ENCODE peak calls at places on chromosomes 2 and 18, in eight cellular contexts. One of them, this sample, is unnamed.

GRCh38 chr2:214311031-214311533 is 99.8 kb upstream of the VWC2L start:
- DNase-seq in HL-60: no peak
- DNase-seq in colonic mucosa: no peak
- DNase-seq in lung: no peak
- DNase-seq in caudate nucleus: no peak
- DNase-seq in fibroblast of lung: no peak
- DNase-seq in psoas muscle: no peak
- DNase-seq in CD4-positive, alpha-beta T cell: no peak
- DNase-seq in this sample: no peak

GRCh38 chr2:38440655-38441054 is 63.6 kb upstream of the ATL2 start:
- DNase-seq in HL-60: peak
- DNase-seq in colonic mucosa: peak
- DNase-seq in lung: no peak
- DNase-seq in caudate nucleus: no peak
- DNase-seq in fibroblast of lung: no peak
- DNase-seq in psoas muscle: no peak
- DNase-seq in CD4-positive, alpha-beta T cell: no peak
- DNase-seq in this sample: no peak

GRCh38 chr2:115807302-115807701 is 1364.9 kb downstream of the DPP10 start:
- DNase-seq in HL-60: no peak
- DNase-seq in colonic mucosa: no peak
- DNase-seq in lung: no peak
- DNase-seq in caudate nucleus: no peak
- DNase-seq in fibroblast of lung: no peak
- DNase-seq in psoas muscle: no peak
- DNase-seq in CD4-positive, alpha-beta T cell: no peak
- DNase-seq in this sample: no peak

GRCh38 chr2:72113847-72114692 is 33.6 kb downstream of the CYP26B1 start:
- DNase-seq in HL-60: no peak
- DNase-seq in colonic mucosa: peak
- DNase-seq in lung: peak
- DNase-seq in caudate nucleus: no peak
- DNase-seq in fibroblast of lung: no peak
- DNase-seq in psoas muscle: no peak
- DNase-seq in CD4-positive, alpha-beta T cell: no peak
- DNase-seq in this sample: no peak

GRCh38 chr2:42123426-42123825 is 45.7 kb upstream of the EML4 start:
- DNase-seq in HL-60: no peak
- DNase-seq in colonic mucosa: no peak
- DNase-seq in lung: no peak
- DNase-seq in caudate nucleus: no peak
- DNase-seq in fibroblast of lung: peak
- DNase-seq in psoas muscle: no peak
- DNase-seq in CD4-positive, alpha-beta T cell: no peak
- DNase-seq in this sample: no peak

GRCh38 chr2:222688912-222689311 is 17.5 kb downstream of the MOGAT1 start:
- DNase-seq in HL-60: no peak
- DNase-seq in colonic mucosa: no peak
- DNase-seq in lung: no peak
- DNase-seq in caudate nucleus: no peak
- DNase-seq in fibroblast of lung: peak
- DNase-seq in psoas muscle: no peak
- DNase-seq in CD4-positive, alpha-beta T cell: no peak
- DNase-seq in this sample: no peak

GRCh38 chr2:102063948-102064678 is 72.4 kb downstream of the IL1R2 start:
- DNase-seq in HL-60: peak
- DNase-seq in colonic mucosa: peak
- DNase-seq in lung: peak
- DNase-seq in caudate nucleus: no peak
- DNase-seq in fibroblast of lung: peak
- DNase-seq in psoas muscle: peak
- DNase-seq in CD4-positive, alpha-beta T cell: no peak
- DNase-seq in this sample: peak

GRCh38 chr2:64383016-64383588 is 70.9 kb upstream of the LGALSL start:
- DNase-seq in HL-60: peak
- DNase-seq in colonic mucosa: no peak
- DNase-seq in lung: no peak
- DNase-seq in caudate nucleus: no peak
- DNase-seq in fibroblast of lung: no peak
- DNase-seq in psoas muscle: no peak
- DNase-seq in CD4-positive, alpha-beta T cell: no peak
- DNase-seq in this sample: no peak

GRCh38 chr18:62710417-62710816 is 4.9 kb upstream of the PHLPP1 start:
- DNase-seq in HL-60: no peak
- DNase-seq in colonic mucosa: no peak
- DNase-seq in lung: no peak
- DNase-seq in caudate nucleus: no peak
- DNase-seq in fibroblast of lung: peak
- DNase-seq in psoas muscle: no peak
- DNase-seq in CD4-positive, alpha-beta T cell: no peak
- DNase-seq in this sample: no peak

GRCh38 chr2:74369976-74370375 is 10.1 kb downstream of the DCTN1 start:
- DNase-seq in HL-60: no peak
- DNase-seq in colonic mucosa: no peak
- DNase-seq in lung: no peak
- DNase-seq in caudate nucleus: no peak
- DNase-seq in fibroblast of lung: no peak
- DNase-seq in psoas muscle: no peak
- DNase-seq in CD4-positive, alpha-beta T cell: no peak
- DNase-seq in this sample: no peak

GRCh38 chr18:23629444-23629946 is 33.2 kb downstream of the ANKRD29 start:
- DNase-seq in HL-60: no peak
- DNase-seq in colonic mucosa: peak
- DNase-seq in lung: peak
- DNase-seq in caudate nucleus: no peak
- DNase-seq in fibroblast of lung: no peak
- DNase-seq in psoas muscle: no peak
- DNase-seq in CD4-positive, alpha-beta T cell: no peak
- DNase-seq in this sample: no peak

GRCh38 chr2:163347982-163348842 is 387.6 kb downstream of the FIGN start:
- DNase-seq in HL-60: peak
- DNase-seq in colonic mucosa: peak
- DNase-seq in lung: peak
- DNase-seq in caudate nucleus: peak
- DNase-seq in fibroblast of lung: peak
- DNase-seq in psoas muscle: peak
- DNase-seq in CD4-positive, alpha-beta T cell: no peak
- DNase-seq in this sample: peak

GRCh38 chr2:215548714-215549113 is 112.8 kb upstream of the FN1 start:
- DNase-seq in HL-60: no peak
- DNase-seq in colonic mucosa: no peak
- DNase-seq in lung: no peak
- DNase-seq in caudate nucleus: no peak
- DNase-seq in fibroblast of lung: peak
- DNase-seq in psoas muscle: no peak
- DNase-seq in CD4-positive, alpha-beta T cell: no peak
- DNase-seq in this sample: no peak

GRCh38 chr2:98561902-98562695 is 46.2 kb downstream of the COA5 start:
- DNase-seq in HL-60: no peak
- DNase-seq in colonic mucosa: no peak
- DNase-seq in lung: no peak
- DNase-seq in caudate nucleus: no peak
- DNase-seq in fibroblast of lung: no peak
- DNase-seq in psoas muscle: no peak
- DNase-seq in CD4-positive, alpha-beta T cell: no peak
- DNase-seq in this sample: no peak

GRCh38 chr2:169091761-169092523 is 22.6 kb downstream of the DHRS9 start:
- DNase-seq in HL-60: no peak
- DNase-seq in colonic mucosa: peak
- DNase-seq in lung: peak
- DNase-seq in caudate nucleus: no peak
- DNase-seq in fibroblast of lung: peak
- DNase-seq in psoas muscle: no peak
- DNase-seq in CD4-positive, alpha-beta T cell: no peak
- DNase-seq in this sample: no peak

GRCh38 chr18:76922107-76922506 is 99.8 kb downstream of the ZNF236 start:
- DNase-seq in HL-60: peak
- DNase-seq in colonic mucosa: peak
- DNase-seq in lung: peak
- DNase-seq in caudate nucleus: peak
- DNase-seq in fibroblast of lung: peak
- DNase-seq in psoas muscle: peak
- DNase-seq in CD4-positive, alpha-beta T cell: peak
- DNase-seq in this sample: peak

GRCh38 chr2:1749750-1750149 is 5.4 kb upstream of the PXDN start:
- DNase-seq in HL-60: no peak
- DNase-seq in colonic mucosa: peak
- DNase-seq in lung: no peak
- DNase-seq in caudate nucleus: no peak
- DNase-seq in fibroblast of lung: no peak
- DNase-seq in psoas muscle: no peak
- DNase-seq in CD4-positive, alpha-beta T cell: no peak
- DNase-seq in this sample: no peak

GRCh38 chr2:134244091-134244490 is 9.8 kb upstream of the MGAT5 start:
- DNase-seq in HL-60: no peak
- DNase-seq in colonic mucosa: no peak
- DNase-seq in lung: no peak
- DNase-seq in caudate nucleus: no peak
- DNase-seq in fibroblast of lung: peak
- DNase-seq in psoas muscle: no peak
- DNase-seq in CD4-positive, alpha-beta T cell: no peak
- DNase-seq in this sample: no peak

GRCh38 chr2:42851186-42851585 is 58.8 kb upstream of the HAAO start:
- DNase-seq in HL-60: no peak
- DNase-seq in colonic mucosa: no peak
- DNase-seq in lung: no peak
- DNase-seq in caudate nucleus: no peak
- DNase-seq in fibroblast of lung: no peak
- DNase-seq in psoas muscle: peak
- DNase-seq in CD4-positive, alpha-beta T cell: no peak
- DNase-seq in this sample: no peak

GRCh38 chr18:78128004-78128403 is 851.6 kb upstream of the SALL3 start:
- DNase-seq in HL-60: no peak
- DNase-seq in colonic mucosa: no peak
- DNase-seq in lung: no peak
- DNase-seq in caudate nucleus: no peak
- DNase-seq in fibroblast of lung: no peak
- DNase-seq in psoas muscle: no peak
- DNase-seq in CD4-positive, alpha-beta T cell: no peak
- DNase-seq in this sample: no peak

DNA sequence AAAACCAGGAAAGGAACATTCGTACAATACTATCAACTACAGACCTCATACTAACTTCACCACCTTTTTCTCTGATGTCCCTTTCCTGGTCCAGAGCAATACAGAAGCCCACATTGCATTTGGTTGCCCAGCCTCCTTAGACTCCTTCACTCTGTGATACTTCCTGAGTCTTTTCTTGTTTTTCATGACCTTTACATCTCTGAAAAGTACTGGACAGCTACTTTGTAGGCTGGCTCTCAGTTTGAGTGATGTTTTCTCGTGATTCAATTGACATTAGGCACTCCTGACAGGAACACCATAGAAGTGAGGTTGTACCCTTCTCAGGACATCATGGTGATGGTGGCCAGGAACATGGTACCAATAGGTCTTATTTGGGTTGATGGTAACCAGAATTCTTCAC is 185.9 kb upstream of the SLC39A10 start:
- DNase-seq in HL-60: no peak
- DNase-seq in colonic mucosa: no peak
- DNase-seq in lung: no peak
- DNase-seq in caudate nucleus: no peak
- DNase-seq in fibroblast of lung: no peak
- DNase-seq in psoas muscle: no peak
- DNase-seq in CD4-positive, alpha-beta T cell: no peak
- DNase-seq in this sample: no peak
- H3K27ac ChIP-seq in HL-60: no peak
- H3K27ac ChIP-seq in colonic mucosa: no peak
- H3K27ac ChIP-seq in lung: no peak
- H3K27ac ChIP-seq in caudate nucleus: no peak
- H3K27ac ChIP-seq in fibroblast of lung: no peak
- H3K27ac ChIP-seq in psoas muscle: no peak
- H3K27ac ChIP-seq in CD4-positive, alpha-beta T cell: no peak
- H3K27ac ChIP-seq in this sample: no peak

DNA sequence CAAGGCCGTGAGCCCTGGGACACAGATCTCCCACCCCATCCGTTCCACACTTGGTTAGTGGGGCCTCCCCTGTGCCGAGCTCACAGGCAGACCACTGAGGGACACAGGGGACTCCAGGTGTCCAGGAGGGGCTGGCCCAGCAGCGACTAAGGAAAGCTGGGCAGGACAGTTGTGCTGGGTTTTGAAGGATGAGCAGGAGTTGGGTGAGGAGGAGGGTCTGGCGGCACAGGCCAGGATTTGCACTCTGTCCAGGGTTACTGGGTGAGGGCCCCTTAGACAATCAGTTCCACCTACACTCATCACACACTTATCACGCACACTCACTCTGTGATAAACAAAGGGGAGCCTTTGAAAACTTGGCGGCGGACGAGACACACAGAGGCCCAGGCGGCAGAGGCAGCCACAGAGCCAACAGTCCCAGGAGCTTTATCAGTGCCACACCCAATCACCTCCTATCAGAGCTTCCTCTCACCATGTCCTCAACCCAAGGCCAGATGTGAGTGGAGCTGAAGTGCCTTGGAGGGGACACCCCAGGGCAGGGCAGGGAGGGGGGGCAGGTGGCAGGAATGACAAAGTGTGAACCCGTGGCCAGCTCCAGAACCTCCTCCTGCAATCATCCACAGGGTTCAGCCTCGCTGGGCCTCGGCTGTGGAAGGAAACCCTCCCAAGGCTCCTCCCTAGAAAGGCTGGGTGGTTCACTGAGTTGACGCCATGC is 26.6 kb downstream of the BIN1 start:
- DNase-seq in HL-60: no peak
- DNase-seq in colonic mucosa: peak
- DNase-seq in lung: no peak
- DNase-seq in caudate nucleus: no peak
- DNase-seq in fibroblast of lung: no peak
- DNase-seq in psoas muscle: no peak
- DNase-seq in CD4-positive, alpha-beta T cell: no peak
- DNase-seq in this sample: no peak
- H3K27ac ChIP-seq in HL-60: no peak
- H3K27ac ChIP-seq in colonic mucosa: peak
- H3K27ac ChIP-seq in lung: no peak
- H3K27ac ChIP-seq in caudate nucleus: peak
- H3K27ac ChIP-seq in fibroblast of lung: no peak
- H3K27ac ChIP-seq in psoas muscle: peak
- H3K27ac ChIP-seq in CD4-positive, alpha-beta T cell: peak
- H3K27ac ChIP-seq in this sample: peak

DNA sequence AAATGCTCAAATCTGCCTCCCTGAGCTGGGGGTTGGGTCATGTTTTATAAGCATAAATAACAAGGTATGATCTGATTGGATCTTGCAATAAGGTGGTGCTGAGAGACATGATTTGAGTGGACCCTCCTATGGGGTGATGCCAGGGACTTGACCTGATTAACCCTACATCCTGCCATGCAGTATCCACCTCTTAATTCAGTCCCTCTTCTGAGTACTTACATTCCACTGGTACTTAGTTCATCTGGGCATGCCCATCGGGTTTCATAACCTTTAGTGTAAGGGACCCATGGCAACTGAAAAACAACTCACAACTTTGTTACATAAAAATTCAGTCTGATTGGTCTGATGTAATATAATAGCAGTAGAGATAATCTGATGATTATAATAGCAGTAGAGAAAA is 397.9 kb upstream of the HNMT start:
- DNase-seq in HL-60: no peak
- DNase-seq in colonic mucosa: no peak
- DNase-seq in lung: peak
- DNase-seq in caudate nucleus: no peak
- DNase-seq in fibroblast of lung: no peak
- DNase-seq in psoas muscle: no peak
- DNase-seq in CD4-positive, alpha-beta T cell: no peak
- DNase-seq in this sample: no peak
- H3K27ac ChIP-seq in HL-60: no peak
- H3K27ac ChIP-seq in colonic mucosa: no peak
- H3K27ac ChIP-seq in lung: no peak
- H3K27ac ChIP-seq in caudate nucleus: no peak
- H3K27ac ChIP-seq in fibroblast of lung: no peak
- H3K27ac ChIP-seq in psoas muscle: no peak
- H3K27ac ChIP-seq in CD4-positive, alpha-beta T cell: no peak
- H3K27ac ChIP-seq in this sample: no peak

GRCh38 chr2:68726608-68727367 is 7.8 kb upstream of the ARHGAP25 start:
- DNase-seq in HL-60: peak
- DNase-seq in colonic mucosa: no peak
- DNase-seq in lung: no peak
- DNase-seq in caudate nucleus: no peak
- DNase-seq in fibroblast of lung: peak
- DNase-seq in psoas muscle: no peak
- DNase-seq in CD4-positive, alpha-beta T cell: peak
- DNase-seq in this sample: no peak
- H3K27ac ChIP-seq in HL-60: peak
- H3K27ac ChIP-seq in colonic mucosa: no peak
- H3K27ac ChIP-seq in lung: no peak
- H3K27ac ChIP-seq in caudate nucleus: no peak
- H3K27ac ChIP-seq in fibroblast of lung: no peak
- H3K27ac ChIP-seq in psoas muscle: no peak
- H3K27ac ChIP-seq in CD4-positive, alpha-beta T cell: peak
- H3K27ac ChIP-seq in this sample: no peak